ENCODE peak calls at places on chromosomes 13 and 19, in ten cellular contexts. One of them, this sample, is unnamed.

GRCh38 chr13:113586661-113587479 is 2.3 kb downstream of the TFDP1 start:
- DNase-seq in lung: no peak
- DNase-seq in AG04449: no peak
- DNase-seq in CD4-positive, alpha-beta T cell: no peak
- DNase-seq in CD8-positive, alpha-beta memory T cell: peak; percentile 42
- DNase-seq in activated CD4-positive, alpha-beta memory T cell treated with anti-CD3 and anti-CD28 coated beads, Interleukin-2, amount 10 ng/mL, durations not matched to agents 7 days and 5 days: peak; percentile 38
- DNase-seq in NCI-H1417: no peak
- DNase-seq in H4: no peak
- DNase-seq in GM23338: no peak
- DNase-seq in T follicular helper cell: no peak
- DNase-seq in this sample: no peak

GRCh38 chr13:50156140-50156539 is 140.9 kb downstream of the KCNRG start:
- DNase-seq in lung: no peak
- DNase-seq in CD4-positive, alpha-beta T cell: no peak
- DNase-seq in activated CD4-positive, alpha-beta memory T cell treated with anti-CD3 and anti-CD28 coated beads, Interleukin-2, amount 10 ng/mL, durations not matched to agents 7 days and 5 days: no peak
- DNase-seq in GM23338: no peak
- DNase-seq in AG04449: peak; percentile 29
- DNase-seq in T follicular helper cell: no peak
- DNase-seq in NCI-H1417: no peak
- DNase-seq in H4: peak; percentile 45
- DNase-seq in CD8-positive, alpha-beta memory T cell: no peak
- DNase-seq in this sample: no peak

GRCh38 chr13:97439196-97439595 is 5.2 kb downstream of the RAP2A start:
- DNase-seq in H4: no peak
- DNase-seq in T follicular helper cell: no peak
- DNase-seq in AG04449: no peak
- DNase-seq in activated CD4-positive, alpha-beta memory T cell treated with anti-CD3 and anti-CD28 coated beads, Interleukin-2, amount 10 ng/mL, durations not matched to agents 7 days and 5 days: no peak
- DNase-seq in NCI-H1417: no peak
- DNase-seq in GM23338: no peak
- DNase-seq in CD8-positive, alpha-beta memory T cell: no peak
- DNase-seq in CD4-positive, alpha-beta T cell: no peak
- DNase-seq in lung: no peak
- DNase-seq in this sample: no peak

GRCh38 chr13:41352935-41353801 is 42.1 kb downstream of the NAA16 start:
- DNase-seq in activated CD4-positive, alpha-beta memory T cell treated with anti-CD3 and anti-CD28 coated beads, Interleukin-2, amount 10 ng/mL, durations not matched to agents 7 days and 5 days: peak; percentile 67
- DNase-seq in CD8-positive, alpha-beta memory T cell: peak; percentile 73
- DNase-seq in CD4-positive, alpha-beta T cell: peak; percentile 15
- DNase-seq in H4: peak; percentile 6
- DNase-seq in AG04449: no peak
- DNase-seq in NCI-H1417: peak; percentile 41
- DNase-seq in lung: no peak
- DNase-seq in T follicular helper cell: peak; percentile 45
- DNase-seq in GM23338: peak; percentile 62
- DNase-seq in this sample: peak; percentile 53

GRCh38 chr13:87884874-87885273 is 213.7 kb downstream of the SLITRK5 start:
- DNase-seq in lung: no peak
- DNase-seq in AG04449: no peak
- DNase-seq in NCI-H1417: peak; percentile 31
- DNase-seq in T follicular helper cell: no peak
- DNase-seq in CD4-positive, alpha-beta T cell: no peak
- DNase-seq in GM23338: peak; percentile 40
- DNase-seq in activated CD4-positive, alpha-beta memory T cell treated with anti-CD3 and anti-CD28 coated beads, Interleukin-2, amount 10 ng/mL, durations not matched to agents 7 days and 5 days: no peak
- DNase-seq in CD8-positive, alpha-beta memory T cell: no peak
- DNase-seq in H4: peak; percentile 51
- DNase-seq in this sample: peak; percentile 66

GRCh38 chr13:110006304-110006703 is 219.9 kb upstream of the IRS2 start:
- DNase-seq in GM23338: no peak
- DNase-seq in activated CD4-positive, alpha-beta memory T cell treated with anti-CD3 and anti-CD28 coated beads, Interleukin-2, amount 10 ng/mL, durations not matched to agents 7 days and 5 days: no peak
- DNase-seq in T follicular helper cell: no peak
- DNase-seq in AG04449: no peak
- DNase-seq in CD8-positive, alpha-beta memory T cell: no peak
- DNase-seq in lung: no peak
- DNase-seq in CD4-positive, alpha-beta T cell: no peak
- DNase-seq in H4: peak; percentile 60
- DNase-seq in NCI-H1417: no peak
- DNase-seq in this sample: peak; percentile 12

GRCh38 chr13:109971006-109971744 is 184.8 kb upstream of the IRS2 start:
- DNase-seq in NCI-H1417: no peak
- DNase-seq in lung: no peak
- DNase-seq in AG04449: no peak
- DNase-seq in T follicular helper cell: no peak
- DNase-seq in CD4-positive, alpha-beta T cell: no peak
- DNase-seq in CD8-positive, alpha-beta memory T cell: no peak
- DNase-seq in activated CD4-positive, alpha-beta memory T cell treated with anti-CD3 and anti-CD28 coated beads, Interleukin-2, amount 10 ng/mL, durations not matched to agents 7 days and 5 days: no peak
- DNase-seq in GM23338: no peak
- DNase-seq in H4: no peak
- DNase-seq in this sample: no peak

GRCh38 chr13:101727118-101727517 is 274.6 kb downstream of the ITGBL1 start:
- DNase-seq in T follicular helper cell: no peak
- DNase-seq in AG04449: no peak
- DNase-seq in GM23338: no peak
- DNase-seq in lung: no peak
- DNase-seq in H4: no peak
- DNase-seq in activated CD4-positive, alpha-beta memory T cell treated with anti-CD3 and anti-CD28 coated beads, Interleukin-2, amount 10 ng/mL, durations not matched to agents 7 days and 5 days: no peak
- DNase-seq in CD4-positive, alpha-beta T cell: no peak
- DNase-seq in CD8-positive, alpha-beta memory T cell: no peak
- DNase-seq in NCI-H1417: no peak
- DNase-seq in this sample: no peak

GRCh38 chr13:42580644-42581043 is 6.7 kb downstream of the TNFSF11 start:
- DNase-seq in lung: no peak
- DNase-seq in NCI-H1417: no peak
- DNase-seq in GM23338: no peak
- DNase-seq in T follicular helper cell: no peak
- DNase-seq in CD4-positive, alpha-beta T cell: no peak
- DNase-seq in activated CD4-positive, alpha-beta memory T cell treated with anti-CD3 and anti-CD28 coated beads, Interleukin-2, amount 10 ng/mL, durations not matched to agents 7 days and 5 days: no peak
- DNase-seq in H4: no peak
- DNase-seq in CD8-positive, alpha-beta memory T cell: no peak
- DNase-seq in AG04449: no peak
- DNase-seq in this sample: no peak

GRCh38 chr13:66660013-66660804 is 569.9 kb downstream of the PCDH9 start:
- DNase-seq in NCI-H1417: no peak
- DNase-seq in CD4-positive, alpha-beta T cell: no peak
- DNase-seq in GM23338: no peak
- DNase-seq in T follicular helper cell: no peak
- DNase-seq in AG04449: no peak
- DNase-seq in H4: no peak
- DNase-seq in activated CD4-positive, alpha-beta memory T cell treated with anti-CD3 and anti-CD28 coated beads, Interleukin-2, amount 10 ng/mL, durations not matched to agents 7 days and 5 days: no peak
- DNase-seq in CD8-positive, alpha-beta memory T cell: no peak
- DNase-seq in lung: no peak
- DNase-seq in this sample: peak; percentile 26

GRCh38 chr19:56601375-56601774 is 6.3 kb downstream of the ZNF71 start:
- DNase-seq in H4: no peak
- DNase-seq in lung: no peak
- DNase-seq in NCI-H1417: no peak
- DNase-seq in GM23338: no peak
- DNase-seq in AG04449: no peak
- DNase-seq in CD8-positive, alpha-beta memory T cell: no peak
- DNase-seq in T follicular helper cell: no peak
- DNase-seq in CD4-positive, alpha-beta T cell: no peak
- DNase-seq in activated CD4-positive, alpha-beta memory T cell treated with anti-CD3 and anti-CD28 coated beads, Interleukin-2, amount 10 ng/mL, durations not matched to agents 7 days and 5 days: no peak
- DNase-seq in this sample: no peak

GRCh38 chr13:36998624-36999041 is 507 bp downstream of the ALG5 start:
- DNase-seq in AG04449: no peak
- DNase-seq in T follicular helper cell: peak; percentile 1
- DNase-seq in CD8-positive, alpha-beta memory T cell: peak; percentile 56
- DNase-seq in NCI-H1417: peak; percentile 65
- DNase-seq in lung: peak; percentile 39
- DNase-seq in H4: no peak
- DNase-seq in GM23338: peak; percentile 47
- DNase-seq in activated CD4-positive, alpha-beta memory T cell treated with anti-CD3 and anti-CD28 coated beads, Interleukin-2, amount 10 ng/mL, durations not matched to agents 7 days and 5 days: peak; percentile 28
- DNase-seq in CD4-positive, alpha-beta T cell: peak; percentile 8
- DNase-seq in this sample: peak; percentile 59

GRCh38 chr13:59409211-59409610 is 754.5 kb downstream of the DIAPH3 start:
- DNase-seq in activated CD4-positive, alpha-beta memory T cell treated with anti-CD3 and anti-CD28 coated beads, Interleukin-2, amount 10 ng/mL, durations not matched to agents 7 days and 5 days: no peak
- DNase-seq in H4: peak; percentile 27
- DNase-seq in CD4-positive, alpha-beta T cell: no peak
- DNase-seq in T follicular helper cell: no peak
- DNase-seq in CD8-positive, alpha-beta memory T cell: no peak
- DNase-seq in lung: no peak
- DNase-seq in GM23338: peak; percentile 48
- DNase-seq in AG04449: no peak
- DNase-seq in NCI-H1417: no peak
- DNase-seq in this sample: no peak